ENCODE peak calls at places on chromosomes 4 and X, in five cellular contexts. One of them, this sample, is unnamed.

GRCh38 chr4:135225551-135225950 is 1024.0 kb upstream of the PABPC4L start:
- DNase-seq in pancreas: no peak
- DNase-seq in naive thymus-derived CD4-positive, alpha-beta T cell: no peak
- DNase-seq in iPS DF 6.9: no peak
- DNase-seq in lung: no peak
- DNase-seq in this sample: no peak

GRCh38 chrX:47218920-47219815 is 687 bp downstream of the CDK16 start:
- DNase-seq in pancreas: peak; percentile 72
- DNase-seq in naive thymus-derived CD4-positive, alpha-beta T cell: no peak
- DNase-seq in iPS DF 6.9: no peak
- DNase-seq in lung: peak; percentile 46
- DNase-seq in this sample: peak; percentile 44

GRCh38 chrX:139831689-139832456 is 101.0 kb downstream of the ATP11C start:
- DNase-seq in pancreas: no peak
- DNase-seq in naive thymus-derived CD4-positive, alpha-beta T cell: no peak
- DNase-seq in iPS DF 6.9: no peak
- DNase-seq in lung: no peak
- DNase-seq in this sample: no peak

GRCh38 chr4:110005461-110006056 is 92.9 kb downstream of the EGF start:
- DNase-seq in pancreas: no peak
- DNase-seq in naive thymus-derived CD4-positive, alpha-beta T cell: peak; percentile 26
- DNase-seq in iPS DF 6.9: no peak
- DNase-seq in lung: no peak
- DNase-seq in this sample: no peak

GRCh38 chrX:47674776-47675175 is 15.8 kb upstream of the UXT start:
- DNase-seq in pancreas: no peak
- DNase-seq in naive thymus-derived CD4-positive, alpha-beta T cell: no peak
- DNase-seq in iPS DF 6.9: no peak
- DNase-seq in lung: no peak
- DNase-seq in this sample: no peak

GRCh38 chr4:105709081-105709450 is 482 bp downstream of the GSTCD start:
- DNase-seq in pancreas: no peak
- DNase-seq in naive thymus-derived CD4-positive, alpha-beta T cell: no peak
- DNase-seq in iPS DF 6.9: peak; percentile 7
- DNase-seq in lung: no peak
- DNase-seq in this sample: no peak

GRCh38 chr4:8646296-8647093 is 53.9 kb downstream of the CPZ start:
- DNase-seq in pancreas: no peak
- DNase-seq in naive thymus-derived CD4-positive, alpha-beta T cell: no peak
- DNase-seq in iPS DF 6.9: no peak
- DNase-seq in lung: no peak
- DNase-seq in this sample: peak; percentile 14

GRCh38 chr4:176788248-176788647 is 4.5 kb downstream of the VEGFC start:
- DNase-seq in pancreas: no peak
- DNase-seq in naive thymus-derived CD4-positive, alpha-beta T cell: no peak
- DNase-seq in iPS DF 6.9: no peak
- DNase-seq in lung: no peak
- DNase-seq in this sample: peak; percentile 25

GRCh38 chrX:42094208-42094607 is 170.9 kb upstream of the CASK start:
- DNase-seq in pancreas: no peak
- DNase-seq in naive thymus-derived CD4-positive, alpha-beta T cell: no peak
- DNase-seq in iPS DF 6.9: no peak
- DNase-seq in lung: no peak
- DNase-seq in this sample: no peak

GRCh38 chr4:24805036-24805435 is 9.7 kb downstream of the SOD3 start:
- DNase-seq in pancreas: no peak
- DNase-seq in naive thymus-derived CD4-positive, alpha-beta T cell: no peak
- DNase-seq in iPS DF 6.9: no peak
- DNase-seq in lung: no peak
- DNase-seq in this sample: peak; percentile 29

GRCh38 chr4:141124224-141124623 is 9.0 kb downstream of the RNF150 start:
- DNase-seq in pancreas: no peak
- DNase-seq in naive thymus-derived CD4-positive, alpha-beta T cell: no peak
- DNase-seq in iPS DF 6.9: no peak
- DNase-seq in lung: no peak
- DNase-seq in this sample: no peak
- H3K4me3 ChIP-seq in pancreas: no peak overlapping the region
- H3K4me3 ChIP-seq in naive thymus-derived CD4-positive, alpha-beta T cell: no peak overlapping the region
- H3K4me3 ChIP-seq in iPS DF 6.9: no peak overlapping the region
- H3K4me3 ChIP-seq in lung: no peak overlapping the region
- H3K4me3 ChIP-seq in this sample: no peak overlapping the region

DNA sequence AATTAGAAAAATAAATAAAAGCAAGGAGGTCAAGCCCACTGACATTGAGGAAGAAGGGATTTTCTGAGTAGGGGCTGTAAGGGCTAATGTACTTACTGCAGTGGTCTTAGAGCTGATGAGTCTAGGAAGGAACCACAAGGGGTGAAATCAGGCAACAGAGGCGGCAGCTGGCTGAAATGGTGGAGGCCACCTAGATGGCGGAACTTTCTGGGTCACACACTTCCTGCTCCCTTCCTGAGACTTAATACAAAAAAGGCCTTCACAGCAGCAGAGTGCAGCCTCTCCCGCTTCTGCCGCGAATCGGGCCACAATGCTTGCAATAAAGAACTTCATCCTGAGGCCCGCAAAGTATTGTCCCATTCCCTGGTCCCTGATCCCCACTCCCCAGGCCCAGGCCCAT is 15.4 kb downstream of the SNX12 start:
- DNase-seq in pancreas: no peak
- DNase-seq in naive thymus-derived CD4-positive, alpha-beta T cell: no peak
- DNase-seq in iPS DF 6.9: no peak
- DNase-seq in lung: no peak
- DNase-seq in this sample: no peak
- H3K4me3 ChIP-seq in pancreas: no peak overlapping the region
- H3K4me3 ChIP-seq in naive thymus-derived CD4-positive, alpha-beta T cell: no peak overlapping the region
- H3K4me3 ChIP-seq in iPS DF 6.9: peak overlapping the region; percentile 41
- H3K4me3 ChIP-seq in lung: no peak overlapping the region
- H3K4me3 ChIP-seq in this sample: no peak overlapping the region

GRCh38 chr4:122884504-122884903 is 37.9 kb downstream of the NUDT6 start:
- DNase-seq in pancreas: no peak
- DNase-seq in naive thymus-derived CD4-positive, alpha-beta T cell: no peak
- DNase-seq in iPS DF 6.9: no peak
- DNase-seq in lung: no peak
- DNase-seq in this sample: no peak

GRCh38 chr4:122879001-122879400 is 43.4 kb downstream of the NUDT6 start:
- DNase-seq in pancreas: no peak
- DNase-seq in naive thymus-derived CD4-positive, alpha-beta T cell: no peak
- DNase-seq in iPS DF 6.9: no peak
- DNase-seq in lung: no peak
- DNase-seq in this sample: no peak

DNA sequence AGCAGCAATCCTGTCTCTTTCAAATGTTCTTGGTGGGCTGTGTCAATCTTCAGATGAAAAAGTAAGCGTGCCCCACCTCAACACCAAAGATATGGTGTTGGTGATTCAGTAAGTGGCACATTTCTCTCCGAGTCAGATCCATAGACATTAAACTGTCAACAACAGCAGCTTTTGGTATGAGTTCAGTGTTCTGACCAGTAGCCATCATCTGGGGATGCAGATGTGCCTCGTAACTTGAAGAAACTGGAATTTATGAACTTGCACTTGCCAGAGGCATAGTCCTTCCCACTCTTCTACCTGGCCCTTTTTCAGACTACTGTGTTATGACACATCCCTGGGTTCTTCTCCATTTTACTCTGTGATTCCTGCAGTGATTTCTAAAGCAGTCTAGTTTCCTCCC is 39.6 kb downstream of the NUDT6 start:
- DNase-seq in pancreas: no peak
- DNase-seq in naive thymus-derived CD4-positive, alpha-beta T cell: no peak
- DNase-seq in iPS DF 6.9: no peak
- DNase-seq in lung: no peak
- DNase-seq in this sample: no peak
- H3K4me3 ChIP-seq in pancreas: no peak overlapping the region
- H3K4me3 ChIP-seq in naive thymus-derived CD4-positive, alpha-beta T cell: no peak overlapping the region
- H3K4me3 ChIP-seq in iPS DF 6.9: no peak overlapping the region
- H3K4me3 ChIP-seq in lung: no peak overlapping the region
- H3K4me3 ChIP-seq in this sample: no peak overlapping the region

DNA sequence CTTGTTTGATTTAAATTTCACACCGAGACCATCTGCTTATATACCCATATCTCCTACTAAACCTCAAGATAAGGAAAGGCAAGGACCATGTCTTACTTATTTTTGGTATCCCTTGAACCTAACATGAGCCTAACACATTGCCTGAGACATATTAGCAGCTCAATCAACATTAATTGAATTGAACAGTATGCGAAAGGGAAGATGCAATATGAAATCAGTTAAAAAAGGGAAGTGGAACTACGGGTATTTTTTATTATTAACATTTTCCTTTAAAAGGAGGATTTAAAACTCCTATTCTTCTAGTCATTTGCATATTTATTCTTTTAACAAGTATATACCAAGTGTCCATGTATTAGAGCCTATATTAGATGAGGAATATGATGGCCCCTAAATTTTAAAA is 197.0 kb downstream of the CAMK2D start:
- DNase-seq in pancreas: no peak
- DNase-seq in naive thymus-derived CD4-positive, alpha-beta T cell: no peak
- DNase-seq in iPS DF 6.9: no peak
- DNase-seq in lung: no peak
- DNase-seq in this sample: no peak
- H3K4me3 ChIP-seq in pancreas: no peak overlapping the region
- H3K4me3 ChIP-seq in naive thymus-derived CD4-positive, alpha-beta T cell: no peak overlapping the region
- H3K4me3 ChIP-seq in iPS DF 6.9: no peak overlapping the region
- H3K4me3 ChIP-seq in lung: no peak overlapping the region
- H3K4me3 ChIP-seq in this sample: no peak overlapping the region